ENCODE peak calls at places on chromosomes 16 and 17, in eight cellular contexts. P is NCI-H1436; D is mesothelial cell of epicardium; G is cerebellar cortex; Y is lung microvascular endothelial cell; O is omental fat pad; A is CD4-positive, CD25-positive, alpha-beta regulatory T cell; N is colonic mucosa. U is an unnamed sample.

GRCh38 chr17:73609688-73610210 is 34.5 kb downstream of the SDK2 start:
- DNase-seq in A (no peak), O (no peak), D (no peak), N (no peak), P (no peak), Y (no peak), G (no peak), U (no peak)

GRCh38 chr16:86768999-86769398 is 190.7 kb downstream of the FOXL1 start:
- DNase-seq in N (no peak), Y (peak), O (no peak), G (no peak), A (no peak), P (no peak), D (no peak), U (no peak)

GRCh38 chr17:67785122-67785477 is 40.2 kb upstream of the BPTF start:
- DNase-seq in P (no peak), Y (no peak), G (no peak), N (no peak), D (no peak), O (no peak), A (no peak), U (no peak)

GRCh38 chr17:2366747-2367494 is 29.6 kb downstream of the SGSM2 start:
- DNase-seq in O (no peak), N (no peak), D (no peak), P (no peak), Y (no peak), G (peak), A (no peak), U (no peak)

GRCh38 chr16:64865037-64865696 is 256.7 kb downstream of the CDH11 start:
- DNase-seq in O (no peak), A (no peak), Y (no peak), G (no peak), P (no peak), N (no peak), D (no peak), U (no peak)

GRCh38 chr16:11576427-11577289 is 10.1 kb downstream of the LITAF start:
- DNase-seq in A (peak), N (no peak), Y (no peak), G (peak), D (no peak), O (no peak), P (no peak), U (no peak)

GRCh38 chr17:670286-670685 is 44.4 kb downstream of the VPS53 start:
- DNase-seq in N (no peak), P (no peak), O (no peak), D (no peak), A (no peak), Y (no peak), G (no peak), U (no peak)

GRCh38 chr17:77842148-77842905 is 116.2 kb upstream of the TNRC6C start:
- DNase-seq in Y (peak), O (no peak), P (no peak), D (no peak), A (no peak), G (no peak), N (no peak), U (no peak)

GRCh38 chr16:4696172-4696904 is 3.0 kb downstream of the NUDT16L1 start:
- DNase-seq in P (no peak), A (no peak), N (peak), G (no peak), O (no peak), Y (no peak), D (no peak), U (peak)

GRCh38 chr17:81166033-81166472 is at the start of gene AATK:
- DNase-seq in N (no peak), P (no peak), G (no peak), A (no peak), D (peak), Y (no peak), O (no peak), U (no peak)

GRCh38 chr16:83118365-83118764 is 491.6 kb downstream of the CDH13 start:
- DNase-seq in N (no peak), P (no peak), Y (peak), O (no peak), D (no peak), A (no peak), G (no peak), U (no peak)

GRCh38 chr16:1602285-1602684 is 9.6 kb downstream of the IFT140 start:
- DNase-seq in N (no peak), O (no peak), P (no peak), Y (no peak), D (no peak), G (no peak), A (no peak), U (no peak)

GRCh38 chr16:51898872-51899271 is 648.1 kb downstream of the TOX3 start:
- DNase-seq in D (no peak), A (no peak), N (no peak), G (no peak), P (no peak), Y (peak), O (no peak), U (no peak)

GRCh38 chr17:77496831-77497577 is 356.2 kb downstream of the SEC14L1 start:
- DNase-seq in N (no peak), O (peak), Y (no peak), A (no peak), P (no peak), D (no peak), G (no peak), U (no peak)

GRCh38 chr16:58462997-58463891 is 36.7 kb upstream of the NDRG4 start:
- DNase-seq in P (peak), A (no peak), O (no peak), N (no peak), Y (no peak), D (peak), G (no peak), U (no peak)

GRCh38 chr16:50372611-50373344 is 4.0 kb upstream of the BRD7 start:
- DNase-seq in O (no peak), P (no peak), N (no peak), D (no peak), A (no peak), Y (no peak), G (no peak), U (peak)

GRCh38 chr17:45092932-45093430 is 31.9 kb downstream of the NMT1 start:
- DNase-seq in Y (peak), N (peak), O (peak), D (no peak), G (peak), P (no peak), A (no peak), U (peak)

GRCh38 chr16:19523184-19523558 is 571 bp upstream of the CCP110 start:
- DNase-seq in D (no peak), O (no peak), P (no peak), G (no peak), N (peak), A (no peak), Y (no peak), U (no peak)

GRCh38 chr16:66478733-66479511 is 51.8 kb downstream of the BEAN1 start:
- DNase-seq in O (peak), N (peak), G (peak), D (no peak), P (peak), Y (peak), A (peak), U (peak)

GRCh38 chr17:9313346-9313745 is 262.3 kb downstream of the STX8 start:
- DNase-seq in D (no peak), Y (no peak), P (no peak), G (no peak), N (no peak), O (no peak), A (no peak), U (no peak)

GRCh38 chr16:83806036-83806435 is 1.7 kb upstream of the HSBP1 start:
- DNase-seq in P (no peak), A (no peak), N (no peak), D (no peak), G (no peak), O (no peak), Y (no peak), U (no peak)

GRCh38 chr16:67842509-67843342 is 606 bp downstream of the THAP11 start:
- DNase-seq in N (peak), P (peak), A (peak), Y (peak), G (peak), D (peak), O (no peak), U (no peak)

GRCh38 chr17:4594406-4595349 is 10.3 kb downstream of the SMTNL2 start:
- DNase-seq in G (no peak), O (no peak), Y (no peak), P (peak), N (peak), D (no peak), A (peak), U (no peak)

GRCh38 chr17:2122641-2123302 is 67.9 kb downstream of the HIC1 start:
- DNase-seq in N (peak), O (no peak), G (peak), Y (peak), D (no peak), A (no peak), P (no peak), U (peak)

GRCh38 chr17:64781394-64781793 is 119.3 kb upstream of the SMURF2 start:
- DNase-seq in G (no peak), N (peak), O (no peak), P (no peak), D (no peak), Y (peak), A (peak), U (no peak)

GRCh38 chr16:27805828-27806351 is 255.9 kb downstream of the KATNIP start:
- DNase-seq in D (no peak), A (no peak), P (no peak), N (no peak), G (no peak), Y (no peak), O (no peak), U (no peak)

GRCh38 chr17:34177642-34178041 is 77.4 kb upstream of the CCL2 start:
- DNase-seq in A (no peak), D (no peak), O (no peak), N (no peak), G (no peak), Y (peak), P (no peak), U (no peak)

GRCh38 chr16:67741118-67741517 is 22.0 kb upstream of the GFOD2 start:
- DNase-seq in G (no peak), O (no peak), D (no peak), A (no peak), Y (no peak), N (no peak), P (no peak), U (no peak)

GRCh38 chr16:9197957-9198661 is 106.7 kb downstream of the HAPSTR1 start:
- DNase-seq in A (no peak), N (no peak), Y (no peak), O (no peak), P (no peak), G (no peak), D (no peak), U (no peak)

GRCh38 chr17:60361889-60362288 is 30.0 kb downstream of the USP32 start:
- DNase-seq in P (no peak), A (no peak), G (peak), D (no peak), N (no peak), Y (no peak), O (no peak), U (no peak)

GRCh38 chr17:59001158-59001814 is 105.4 kb downstream of the TRIM37 start:
- DNase-seq in D (no peak), N (peak), G (no peak), O (no peak), Y (peak), P (no peak), A (peak), U (no peak)

GRCh38 chr17:31197991-31198390 is 99.0 kb downstream of the OMG start:
- DNase-seq in O (no peak), A (no peak), P (no peak), G (no peak), Y (no peak), D (no peak), N (no peak), U (no peak)

GRCh38 chr17:42797067-42798007 is 1.2 kb downstream of the COA3 start:
- DNase-seq in N (peak), D (no peak), Y (no peak), G (no peak), A (no peak), O (no peak), P (no peak), U (no peak)

GRCh38 chr17:1399366-1399678 is 700 bp downstream of the YWHAE start:
- DNase-seq in D (peak), O (no peak), G (no peak), N (no peak), Y (no peak), P (no peak), A (no peak), U (no peak)

GRCh38 chr16:10200823-10201571 is 18.8 kb upstream of the GRIN2A start:
- DNase-seq in G (peak), Y (no peak), D (no peak), P (no peak), A (no peak), O (no peak), N (no peak), U (no peak)

U was measured in ascending aorta.